ENCODE peak calls at places on chromosomes 5 and 9, in eight cellular contexts. T is OCI-LY7; N is CD4-positive, CD25-positive, alpha-beta regulatory T cell; V is fibroblast of lung; M is mammary epithelial cell; X is IMR-90; B is MM.1S; L is GM23338. W is an unnamed sample.

GRCh38 chr9:37706290-37706689 is 47.3 kb upstream of the TRMT10B start:
- DNase-seq in T (no peak), N (no peak), V (peak), M (peak), X (no peak), B (no peak), L (no peak), W (no peak)

GRCh38 chr5:151584057-151584937 is 6.8 kb downstream of the FAT2 start:
- DNase-seq in T (no peak), N (no peak), V (no peak), M (peak), X (no peak), B (no peak), L (no peak), W (no peak)

GRCh38 chr5:126680215-126680817 is 79.6 kb downstream of the PHAX start:
- DNase-seq in T (peak), N (no peak), V (peak), M (peak), X (peak), B (peak), L (peak), W (no peak)

GRCh38 chr5:60810036-60810435 is 34.0 kb downstream of the ELOVL7 start:
- DNase-seq in T (no peak), N (no peak), V (no peak), M (no peak), X (no peak), B (no peak), L (no peak), W (no peak)

GRCh38 chr5:78771260-78772240 is 123.0 kb upstream of the LHFPL2 start:
- DNase-seq in T (peak), N (no peak), V (no peak), M (peak), X (peak), B (no peak), L (no peak), W (no peak)

GRCh38 chr5:74454263-74455030 is 186.1 kb downstream of the ENC1 start:
- DNase-seq in T (no peak), N (no peak), V (no peak), M (no peak), X (no peak), B (no peak), L (no peak), W (no peak)

GRCh38 chr5:149903441-149903840 is 41.2 kb downstream of the PDE6A start:
- DNase-seq in T (no peak), N (no peak), V (no peak), M (no peak), X (no peak), B (no peak), L (no peak), W (no peak)

GRCh38 chr5:179343902-179344300 is 1.4 kb downstream of the ADAMTS2 start:
- DNase-seq in T (no peak), N (no peak), V (peak), M (no peak), X (peak), B (no peak), L (peak), W (peak)

GRCh38 chr5:166722939-166723338 is 1568.5 kb upstream of the WWC1 start:
- DNase-seq in T (peak), N (no peak), V (peak), M (peak), X (no peak), B (no peak), L (no peak), W (no peak)

GRCh38 chr9:127181315-127181580 is 58.8 kb upstream of the ANGPTL2 start:
- DNase-seq in T (no peak), N (no peak), V (no peak), M (no peak), X (no peak), B (no peak), L (no peak), W (peak)

GRCh38 chr5:53479045-53479655 is 1.3 kb upstream of the FST start:
- DNase-seq in T (no peak), N (no peak), V (no peak), M (no peak), X (peak), B (no peak), L (peak), W (no peak)

GRCh38 chr9:133375116-133375723 is 640 bp downstream of the SURF4 start:
- DNase-seq in T (peak), N (no peak), V (peak), M (peak), X (peak), B (peak), L (peak), W (no peak)

GRCh38 chr5:82164109-82164956 is 113.8 kb downstream of the RPS23 start:
- DNase-seq in T (no peak), N (no peak), V (peak), M (peak), X (peak), B (no peak), L (no peak), W (no peak)

GRCh38 chr5:96819806-96820205 is 12.1 kb upstream of the ERAP1 start:
- DNase-seq in T (no peak), N (no peak), V (no peak), M (no peak), X (no peak), B (no peak), L (no peak), W (no peak)

GRCh38 chr5:167973126-167973525 is 318.3 kb upstream of the WWC1 start:
- DNase-seq in T (no peak), N (no peak), V (no peak), M (no peak), X (no peak), B (no peak), L (no peak), W (no peak)

GRCh38 chr5:53934126-53934856 is 373.9 kb downstream of the NDUFS4 start:
- DNase-seq in T (no peak), N (no peak), V (peak), M (peak), X (peak), B (no peak), L (no peak), W (no peak)

GRCh38 chr5:157530226-157530972 is 45.2 kb downstream of the ADAM19 start:
- DNase-seq in T (no peak), N (no peak), V (no peak), M (no peak), X (no peak), B (no peak), L (no peak), W (no peak)

GRCh38 chr9:92138157-92138959 is 23.1 kb upstream of the SPTLC1 start:
- DNase-seq in T (peak), N (peak), V (peak), M (peak), X (peak), B (peak), L (peak), W (peak)

GRCh38 chr5:125894383-125894782 is 528.8 kb upstream of the GRAMD2B start:
- DNase-seq in T (no peak), N (no peak), V (peak), M (peak), X (no peak), B (peak), L (no peak), W (no peak)

GRCh38 chr5:31702709-31703108 is 63.8 kb downstream of the PDZD2 start:
- DNase-seq in T (no peak), N (no peak), V (no peak), M (no peak), X (no peak), B (no peak), L (no peak), W (no peak)

GRCh38 chr5:154756203-154756870 is 1.2 kb downstream of the LARP1 start:
- DNase-seq in T (peak), N (peak), V (no peak), M (peak), X (no peak), B (peak), L (no peak), W (peak)

DNA sequence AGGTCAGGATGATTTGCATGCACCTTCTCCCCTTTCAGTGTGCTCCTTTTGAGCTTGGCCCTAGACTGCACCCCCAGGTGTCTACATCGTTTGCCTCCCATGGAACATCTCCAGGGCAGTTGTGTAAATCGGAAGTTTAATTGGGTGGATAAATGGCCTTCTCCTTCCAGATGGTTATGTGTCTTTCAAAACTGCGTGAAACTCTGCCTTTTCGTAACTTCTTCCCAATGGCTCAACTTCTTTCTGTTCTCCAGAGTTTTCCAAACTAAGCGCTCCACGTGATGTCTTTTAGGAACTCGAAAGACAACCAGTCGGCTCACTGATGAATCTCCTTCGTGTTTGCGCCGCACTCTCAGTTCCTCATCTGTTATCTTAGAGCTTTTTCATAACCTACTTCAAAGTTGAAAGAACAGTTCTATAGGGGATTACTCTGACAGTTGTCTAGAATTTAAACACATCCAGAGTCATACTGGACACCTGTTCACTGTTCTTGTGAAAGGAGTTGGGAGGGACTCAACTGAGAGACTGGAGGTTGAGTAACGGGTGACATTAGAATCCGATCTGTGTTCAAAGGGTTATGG is 1.8 kb downstream of the ADAMTS19 start:
- DNase-seq in T (no peak), N (no peak), V (no peak), M (no peak), X (no peak), B (peak), L (no peak), W (no peak)
- H3K4me3 ChIP-seq in T (no peak), N (no peak), V (peak), M (no peak), X (no peak), B (peak), L (peak), W (peak)

GRCh38 chr5:67267522-67268232 is 71.1 kb upstream of the CD180 start:
- DNase-seq in T (no peak), N (no peak), V (no peak), M (no peak), X (no peak), B (no peak), L (no peak), W (no peak)
- H3K27ac ChIP-seq in T (no peak), N (no peak), V (peak), M (peak), X (peak), B (no peak), L (no peak), W (peak)

DNA sequence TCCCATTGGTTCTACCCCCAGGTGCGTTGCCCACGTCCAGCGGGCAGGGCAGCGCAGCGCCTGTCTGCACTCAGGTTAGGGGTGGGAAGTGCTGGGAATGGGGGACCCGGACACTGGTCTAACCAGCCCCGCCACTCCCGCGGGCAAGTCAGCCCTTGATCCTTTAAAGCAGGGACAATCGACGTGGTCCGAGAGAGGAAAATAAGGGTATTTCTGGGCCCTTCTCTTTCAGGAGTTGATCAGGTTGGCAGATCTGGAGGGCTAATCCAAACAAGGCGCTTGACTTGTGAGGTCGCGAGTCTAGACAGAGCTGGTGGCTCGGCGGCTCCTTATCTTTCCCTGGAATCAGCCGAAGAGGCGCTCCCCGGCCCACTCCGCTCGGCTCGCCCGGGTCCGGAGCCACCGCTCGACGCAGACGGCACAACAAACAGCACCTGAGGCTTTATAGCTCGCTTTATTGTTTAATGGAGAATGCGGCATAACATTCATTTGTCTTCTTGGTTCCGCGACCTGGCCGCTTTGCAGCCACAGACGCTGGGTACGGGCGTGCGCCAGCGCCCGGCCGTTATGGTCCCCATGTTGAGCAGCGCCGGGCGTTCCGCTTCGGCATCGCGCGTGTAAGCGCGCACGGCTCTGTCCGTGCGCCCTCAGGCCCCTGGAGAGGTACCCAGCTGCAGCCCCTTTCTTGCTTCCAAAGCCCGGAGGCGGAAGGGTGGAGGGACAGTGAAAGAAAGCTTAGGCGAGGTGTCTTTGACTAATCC is 15.8 kb downstream of the ISL1 start:
- DNase-seq in T (no peak), N (no peak), V (no peak), M (no peak), X (no peak), B (no peak), L (peak), W (no peak)
- H3K4me3 ChIP-seq in T (no peak), N (no peak), V (no peak), M (no peak), X (no peak), B (no peak), L (peak), W (no peak)

GRCh38 chr9:114370251-114370984 is 17.4 kb downstream of the AKNA start:
- DNase-seq in T (peak), N (no peak), V (no peak), M (no peak), X (no peak), B (no peak), L (peak), W (no peak)

GRCh38 chr9:114372971-114373591 is 14.7 kb downstream of the AKNA start:
- DNase-seq in T (peak), N (peak), V (no peak), M (no peak), X (no peak), B (peak), L (no peak), W (peak)

GRCh38 chr9:114370985-114371335 is 16.8 kb downstream of the AKNA start:
- DNase-seq in T (no peak), N (no peak), V (no peak), M (no peak), X (no peak), B (no peak), L (no peak), W (peak)

GRCh38 chr9:114371986-114372917 is 15.5 kb downstream of the AKNA start:
- DNase-seq in T (peak), N (peak), V (peak), M (peak), X (no peak), B (peak), L (no peak), W (peak)

GRCh38 chr9:114371343-114371985 is 16.3 kb downstream of the AKNA start:
- DNase-seq in T (no peak), N (no peak), V (no peak), M (no peak), X (no peak), B (no peak), L (no peak), W (no peak)
- H3K27ac ChIP-seq in T (peak), N (peak), V (no peak), M (no peak), X (no peak), B (peak), L (no peak), W (peak)

DNA sequence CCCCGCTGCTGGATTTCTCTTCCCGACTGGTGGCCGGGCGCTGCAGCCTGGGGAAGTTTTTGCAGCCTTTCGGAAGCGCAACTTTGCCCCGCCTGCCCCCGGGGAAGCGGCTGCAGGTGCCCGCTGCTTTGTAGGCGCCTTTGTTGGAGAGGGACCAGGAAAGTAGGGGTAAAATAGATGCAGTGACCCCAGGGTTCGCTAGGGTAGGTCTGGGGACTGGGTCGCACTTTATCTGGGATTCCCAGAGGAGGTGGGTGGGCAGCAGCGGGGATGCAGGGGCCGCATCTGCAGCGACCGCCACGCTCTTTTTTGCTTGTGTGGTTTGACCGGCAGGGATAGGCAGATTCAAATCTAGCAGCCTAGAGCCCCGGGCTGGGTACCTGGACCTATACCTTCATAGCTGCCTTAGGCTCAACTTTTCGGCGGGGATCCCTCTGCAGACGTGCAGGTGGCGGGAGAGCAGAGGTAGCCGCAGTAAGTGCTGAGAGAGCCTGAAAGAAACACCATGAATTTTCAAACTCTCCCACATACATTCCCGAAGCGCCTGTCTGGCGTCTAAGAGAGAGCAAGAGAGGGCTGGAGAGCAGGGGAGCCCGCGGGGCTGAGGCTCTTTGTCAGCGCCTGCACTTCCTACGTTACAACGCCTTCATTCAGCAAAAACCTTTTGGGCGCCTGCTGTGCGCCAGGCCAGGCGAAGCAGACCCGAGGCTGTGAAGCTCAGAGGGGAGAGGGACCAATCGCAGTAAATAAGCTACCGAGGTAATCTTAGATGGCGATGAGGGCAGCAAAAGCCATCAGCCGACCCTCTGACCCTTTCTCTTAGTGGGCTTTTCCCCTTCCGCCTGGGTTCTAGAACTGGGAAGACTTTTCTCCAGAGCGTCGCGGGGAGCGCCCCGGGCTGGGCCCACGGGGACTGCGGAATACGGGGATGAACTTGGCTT is 642 bp downstream of the SV2C start:
- DNase-seq in T (no peak), N (no peak), V (no peak), M (no peak), X (no peak), B (peak), L (peak), W (peak)
- H3K4me3 ChIP-seq in T (no peak), N (no peak), V (no peak), M (no peak), X (no peak), B (peak), L (peak), W (peak)

GRCh38 chr9:68802525-68803015 is 97.5 kb downstream of the PIP5K1B start:
- DNase-seq in T (peak), N (no peak), V (no peak), M (no peak), X (no peak), B (peak), L (no peak), W (no peak)
- H3K27ac ChIP-seq in T (peak), N (no peak), V (no peak), M (no peak), X (no peak), B (peak), L (peak), W (no peak)

GRCh38 chr5:172868924-172869565 is 35.0 kb downstream of the ERGIC1 start:
- DNase-seq in T (no peak), N (no peak), V (peak), M (peak), X (peak), B (no peak), L (no peak), W (peak)
- H3K4me3 ChIP-seq in T (no peak), N (no peak), V (no peak), M (no peak), X (no peak), B (no peak), L (no peak), W (no peak)